ENCODE peak calls at places on chromosome 7, in ten cellular contexts. One of them, this sample, is unnamed.

GRCh38 chr7:51053194-51053925 is 263.2 kb downstream of the COBL start:
- DNase-seq in transverse colon: no peak
- DNase-seq in heart right ventricle: no peak
- DNase-seq in A549: no peak
- DNase-seq in GM13977: no peak
- DNase-seq in HL-60: no peak
- DNase-seq in progenitor cell of endocrine pancreas: no peak
- DNase-seq in NB4: no peak
- DNase-seq in LNCaP clone FGC: no peak
- DNase-seq in nephron progenitor cell: no peak
- DNase-seq in this sample: no peak

GRCh38 chr7:31917256-31917655 is 153.0 kb downstream of the PDE1C start:
- DNase-seq in NB4: no peak
- DNase-seq in GM13977: no peak
- DNase-seq in HL-60: no peak
- DNase-seq in progenitor cell of endocrine pancreas: no peak
- DNase-seq in transverse colon: no peak
- DNase-seq in nephron progenitor cell: no peak
- DNase-seq in LNCaP clone FGC: no peak
- DNase-seq in A549: no peak
- DNase-seq in heart right ventricle: no peak
- DNase-seq in this sample: no peak

GRCh38 chr7:97001221-97001620 is 4.1 kb upstream of the DLX6 start:
- DNase-seq in nephron progenitor cell: no peak
- DNase-seq in GM13977: no peak
- DNase-seq in HL-60: no peak
- DNase-seq in progenitor cell of endocrine pancreas: no peak
- DNase-seq in NB4: no peak
- DNase-seq in A549: no peak
- DNase-seq in heart right ventricle: no peak
- DNase-seq in transverse colon: no peak
- DNase-seq in LNCaP clone FGC: no peak
- DNase-seq in this sample: no peak

GRCh38 chr7:31192996-31193395 is 140.9 kb downstream of the ADCYAP1R1 start:
- DNase-seq in A549: peak
- DNase-seq in NB4: peak
- DNase-seq in LNCaP clone FGC: peak
- DNase-seq in GM13977: peak
- DNase-seq in nephron progenitor cell: peak
- DNase-seq in heart right ventricle: peak
- DNase-seq in transverse colon: peak
- DNase-seq in HL-60: peak
- DNase-seq in progenitor cell of endocrine pancreas: peak
- DNase-seq in this sample: no peak

GRCh38 chr7:25968205-25968993 is 183.6 kb upstream of the NFE2L3 start:
- DNase-seq in LNCaP clone FGC: no peak
- DNase-seq in GM13977: peak
- DNase-seq in A549: no peak
- DNase-seq in heart right ventricle: no peak
- DNase-seq in progenitor cell of endocrine pancreas: no peak
- DNase-seq in transverse colon: peak
- DNase-seq in nephron progenitor cell: no peak
- DNase-seq in NB4: no peak
- DNase-seq in HL-60: no peak
- DNase-seq in this sample: no peak

GRCh38 chr7:137933270-137934017 is 68.4 kb downstream of the CREB3L2 start:
- DNase-seq in NB4: peak
- DNase-seq in A549: no peak
- DNase-seq in HL-60: no peak
- DNase-seq in GM13977: no peak
- DNase-seq in heart right ventricle: no peak
- DNase-seq in nephron progenitor cell: no peak
- DNase-seq in progenitor cell of endocrine pancreas: no peak
- DNase-seq in transverse colon: no peak
- DNase-seq in LNCaP clone FGC: no peak
- DNase-seq in this sample: peak

GRCh38 chr7:96664793-96665192 is 44.9 kb downstream of the SEM1 start:
- DNase-seq in progenitor cell of endocrine pancreas: no peak
- DNase-seq in heart right ventricle: no peak
- DNase-seq in nephron progenitor cell: peak
- DNase-seq in A549: no peak
- DNase-seq in NB4: no peak
- DNase-seq in transverse colon: no peak
- DNase-seq in GM13977: no peak
- DNase-seq in HL-60: no peak
- DNase-seq in LNCaP clone FGC: no peak
- DNase-seq in this sample: no peak

GRCh38 chr7:30240401-30240800 is 44.0 kb upstream of the ZNRF2 start:
- DNase-seq in progenitor cell of endocrine pancreas: no peak
- DNase-seq in nephron progenitor cell: no peak
- DNase-seq in NB4: peak
- DNase-seq in GM13977: no peak
- DNase-seq in heart right ventricle: no peak
- DNase-seq in A549: no peak
- DNase-seq in LNCaP clone FGC: no peak
- DNase-seq in transverse colon: no peak
- DNase-seq in HL-60: no peak
- DNase-seq in this sample: no peak

GRCh38 chr7:157565981-157566630 is 229.3 kb downstream of the DNAJB6 start:
- DNase-seq in transverse colon: no peak
- DNase-seq in A549: no peak
- DNase-seq in LNCaP clone FGC: no peak
- DNase-seq in heart right ventricle: no peak
- DNase-seq in nephron progenitor cell: no peak
- DNase-seq in GM13977: no peak
- DNase-seq in HL-60: no peak
- DNase-seq in NB4: no peak
- DNase-seq in progenitor cell of endocrine pancreas: no peak
- DNase-seq in this sample: no peak

GRCh38 chr7:50531928-50532327 is 33.3 kb downstream of the DDC start:
- DNase-seq in HL-60: no peak
- DNase-seq in GM13977: no peak
- DNase-seq in progenitor cell of endocrine pancreas: no peak
- DNase-seq in LNCaP clone FGC: no peak
- DNase-seq in A549: no peak
- DNase-seq in nephron progenitor cell: peak
- DNase-seq in NB4: no peak
- DNase-seq in transverse colon: no peak
- DNase-seq in heart right ventricle: no peak
- DNase-seq in this sample: no peak

GRCh38 chr7:8442295-8442813 is 8.9 kb downstream of the NXPH1 start:
- DNase-seq in transverse colon: no peak
- DNase-seq in progenitor cell of endocrine pancreas: no peak
- DNase-seq in LNCaP clone FGC: no peak
- DNase-seq in GM13977: no peak
- DNase-seq in NB4: no peak
- DNase-seq in HL-60: no peak
- DNase-seq in A549: no peak
- DNase-seq in heart right ventricle: no peak
- DNase-seq in nephron progenitor cell: peak
- DNase-seq in this sample: no peak

GRCh38 chr7:42272793-42273665 is 36.0 kb upstream of the GLI3 start:
- DNase-seq in LNCaP clone FGC: no peak
- DNase-seq in heart right ventricle: no peak
- DNase-seq in GM13977: no peak
- DNase-seq in HL-60: no peak
- DNase-seq in transverse colon: no peak
- DNase-seq in A549: no peak
- DNase-seq in progenitor cell of endocrine pancreas: no peak
- DNase-seq in NB4: no peak
- DNase-seq in nephron progenitor cell: no peak
- DNase-seq in this sample: peak

GRCh38 chr7:149881328-149882263 is 7.8 kb downstream of the ATP6V0E2 start:
- DNase-seq in A549: no peak
- DNase-seq in NB4: peak
- DNase-seq in GM13977: no peak
- DNase-seq in progenitor cell of endocrine pancreas: no peak
- DNase-seq in transverse colon: no peak
- DNase-seq in heart right ventricle: no peak
- DNase-seq in LNCaP clone FGC: no peak
- DNase-seq in HL-60: no peak
- DNase-seq in nephron progenitor cell: no peak
- DNase-seq in this sample: no peak

GRCh38 chr7:19016140-19016539 is 101.3 kb downstream of the TWIST1 start:
- DNase-seq in NB4: no peak
- DNase-seq in LNCaP clone FGC: no peak
- DNase-seq in progenitor cell of endocrine pancreas: no peak
- DNase-seq in GM13977: no peak
- DNase-seq in transverse colon: no peak
- DNase-seq in heart right ventricle: no peak
- DNase-seq in A549: no peak
- DNase-seq in nephron progenitor cell: no peak
- DNase-seq in HL-60: no peak
- DNase-seq in this sample: peak

GRCh38 chr7:6226194-6226799 is 46.1 kb downstream of the CYTH3 start:
- DNase-seq in heart right ventricle: no peak
- DNase-seq in GM13977: no peak
- DNase-seq in HL-60: no peak
- DNase-seq in progenitor cell of endocrine pancreas: no peak
- DNase-seq in A549: no peak
- DNase-seq in LNCaP clone FGC: no peak
- DNase-seq in nephron progenitor cell: no peak
- DNase-seq in transverse colon: no peak
- DNase-seq in NB4: no peak
- DNase-seq in this sample: peak

DNA sequence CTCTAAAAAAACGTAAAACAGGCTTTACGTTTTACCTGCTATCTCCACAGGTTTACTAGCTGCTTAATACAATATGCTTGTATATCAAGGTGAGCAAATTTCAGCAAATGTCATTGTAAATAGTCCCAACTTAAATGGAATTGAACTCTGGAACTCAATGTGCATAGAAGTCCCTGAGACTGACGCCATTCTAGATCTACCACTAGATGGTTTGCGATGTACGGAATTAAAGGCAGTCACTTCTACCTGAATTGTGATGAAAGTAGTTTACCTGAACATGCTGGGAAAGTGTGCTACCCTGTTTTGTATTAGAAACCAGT is 837 bp upstream of the SNX13 start:
- DNase-seq in transverse colon: no peak
- DNase-seq in GM13977: no peak
- DNase-seq in nephron progenitor cell: no peak
- DNase-seq in NB4: no peak
- DNase-seq in HL-60: no peak
- DNase-seq in A549: peak
- DNase-seq in progenitor cell of endocrine pancreas: no peak
- DNase-seq in LNCaP clone FGC: no peak
- DNase-seq in heart right ventricle: no peak
- DNase-seq in this sample: no peak
- TF ChIP-seq CTCF in transverse colon: no peak
- TF ChIP-seq CTCF in GM13977: no peak
- TF ChIP-seq CTCF in nephron progenitor cell: no peak
- TF ChIP-seq CTCF in NB4: no peak
- TF ChIP-seq CTCF in HL-60: no peak
- TF ChIP-seq CTCF in A549: no peak
- TF ChIP-seq CTCF in progenitor cell of endocrine pancreas: peak
- TF ChIP-seq CTCF in LNCaP clone FGC: peak
- TF ChIP-seq CTCF in heart right ventricle: no peak
- TF ChIP-seq CTCF in this sample: no peak

GRCh38 chr7:14637968-14638367 is 264.6 kb downstream of the DGKB start:
- DNase-seq in HL-60: no peak
- DNase-seq in A549: no peak
- DNase-seq in GM13977: no peak
- DNase-seq in nephron progenitor cell: no peak
- DNase-seq in progenitor cell of endocrine pancreas: no peak
- DNase-seq in transverse colon: no peak
- DNase-seq in LNCaP clone FGC: no peak
- DNase-seq in heart right ventricle: no peak
- DNase-seq in NB4: no peak
- DNase-seq in this sample: no peak
- TF ChIP-seq CTCF in HL-60: no peak
- TF ChIP-seq CTCF in A549: no peak
- TF ChIP-seq CTCF in GM13977: no peak
- TF ChIP-seq CTCF in nephron progenitor cell: no peak
- TF ChIP-seq CTCF in progenitor cell of endocrine pancreas: no peak
- TF ChIP-seq CTCF in transverse colon: no peak
- TF ChIP-seq CTCF in LNCaP clone FGC: no peak
- TF ChIP-seq CTCF in heart right ventricle: no peak
- TF ChIP-seq CTCF in NB4: no peak
- TF ChIP-seq CTCF in this sample: peak

DNA sequence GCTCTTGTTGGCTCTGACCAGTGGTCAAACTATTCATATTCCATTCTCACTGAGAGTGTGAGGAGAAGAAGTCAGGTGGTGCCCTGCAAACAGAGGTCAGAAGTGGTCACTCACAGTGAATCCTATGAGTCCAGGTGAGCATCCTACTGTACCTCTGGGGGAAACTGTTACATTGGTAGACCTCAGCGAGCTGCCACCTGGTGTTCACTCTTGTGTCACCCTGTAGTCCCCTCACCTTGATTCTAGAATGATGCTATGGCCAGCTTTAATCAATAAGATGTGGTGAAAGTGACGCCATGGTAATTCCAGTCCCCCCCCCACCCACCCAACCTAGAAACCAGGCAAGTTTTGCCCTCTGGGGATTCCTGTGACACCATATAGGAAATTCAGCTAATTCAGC is 1.2 kb upstream of the AMPH start:
- DNase-seq in nephron progenitor cell: no peak
- DNase-seq in heart right ventricle: no peak
- DNase-seq in transverse colon: no peak
- DNase-seq in NB4: no peak
- DNase-seq in progenitor cell of endocrine pancreas: no peak
- DNase-seq in LNCaP clone FGC: no peak
- DNase-seq in A549: no peak
- DNase-seq in HL-60: no peak
- DNase-seq in GM13977: no peak
- DNase-seq in this sample: no peak
- TF ChIP-seq CTCF in nephron progenitor cell: no peak
- TF ChIP-seq CTCF in heart right ventricle: no peak
- TF ChIP-seq CTCF in transverse colon: no peak
- TF ChIP-seq CTCF in NB4: no peak
- TF ChIP-seq CTCF in progenitor cell of endocrine pancreas: no peak
- TF ChIP-seq CTCF in LNCaP clone FGC: no peak
- TF ChIP-seq CTCF in A549: no peak
- TF ChIP-seq CTCF in HL-60: no peak
- TF ChIP-seq CTCF in GM13977: no peak
- TF ChIP-seq CTCF in this sample: no peak

DNA sequence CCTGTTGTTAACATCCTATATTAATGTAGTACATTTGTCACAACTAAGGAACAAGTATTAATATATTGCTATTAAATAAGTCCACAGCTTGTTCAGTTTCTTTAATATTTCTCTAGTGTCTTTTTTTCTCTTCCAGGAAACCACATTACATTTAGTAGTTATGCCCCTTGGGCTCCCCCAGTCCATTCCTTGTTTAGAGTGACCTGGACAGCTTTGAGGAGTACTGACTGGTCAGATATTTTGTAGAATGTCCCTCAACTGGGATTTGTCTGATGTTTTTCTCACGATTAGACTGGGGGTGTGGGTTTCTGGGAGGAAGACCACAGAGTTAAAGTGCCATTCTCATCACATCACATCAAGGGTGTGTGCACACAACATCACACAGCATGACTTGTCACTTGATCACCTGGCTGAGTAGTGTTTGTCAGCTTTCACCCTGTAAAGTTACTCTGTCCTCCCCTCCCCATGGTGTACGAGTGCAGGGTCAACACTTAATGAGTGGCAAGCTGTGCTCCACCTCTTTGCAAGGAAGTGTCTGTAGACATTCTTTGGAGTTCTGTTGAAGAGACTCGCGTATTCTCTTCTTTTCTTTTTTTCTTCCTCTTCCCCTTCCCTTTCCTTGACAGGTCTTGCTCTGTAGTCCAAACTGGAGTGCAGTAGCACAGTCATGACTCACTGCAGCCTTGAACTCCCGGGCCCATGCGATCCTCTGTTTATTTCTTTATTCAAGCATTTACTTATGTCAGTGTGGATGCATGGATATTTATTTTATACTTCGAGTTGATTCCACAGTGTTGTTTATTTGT is 10.2 kb downstream of the LMTK2 start:
- DNase-seq in heart right ventricle: no peak
- DNase-seq in GM13977: no peak
- DNase-seq in LNCaP clone FGC: no peak
- DNase-seq in progenitor cell of endocrine pancreas: no peak
- DNase-seq in nephron progenitor cell: no peak
- DNase-seq in NB4: no peak
- DNase-seq in HL-60: no peak
- DNase-seq in A549: no peak
- DNase-seq in transverse colon: no peak
- DNase-seq in this sample: no peak
- TF ChIP-seq CTCF in heart right ventricle: no peak
- TF ChIP-seq CTCF in GM13977: no peak
- TF ChIP-seq CTCF in LNCaP clone FGC: no peak
- TF ChIP-seq CTCF in progenitor cell of endocrine pancreas: no peak
- TF ChIP-seq CTCF in nephron progenitor cell: no peak
- TF ChIP-seq CTCF in NB4: no peak
- TF ChIP-seq CTCF in HL-60: no peak
- TF ChIP-seq CTCF in A549: no peak
- TF ChIP-seq CTCF in transverse colon: no peak
- TF ChIP-seq CTCF in this sample: no peak

This sample was measured in HFFc6.